ENCODE peak calls at places on chromosomes 12 and 14, in six cellular contexts. J is stimulated activated CD4-positive, alpha-beta T cell treated with anti-CD3 and anti-CD28 coated beads, Interleukin-1b, Interleukin-23, amount 100 ng/mL, for 48 hours; V is NCI-H524; N is AML-193; A is KG1; E is putamen. H is an unnamed sample.

GRCh38 chr12:107396991-107397390 is 288.6 kb upstream of the PWP1 start:
- DNase-seq in J (no peak), V (no peak), N (no peak), A (no peak), E (no peak), H (no peak)

GRCh38 chr14:69043007-69043444 is 63.9 kb upstream of the ACTN1 start:
- DNase-seq in J (no peak), V (peak; percentile 25), N (peak; percentile 91), A (no peak), E (no peak), H (no peak)

GRCh38 chr12:3238196-3238595 is 161.0 kb downstream of the TSPAN9 start:
- DNase-seq in J (no peak), V (no peak), N (no peak), A (no peak), E (no peak), H (no peak)

GRCh38 chr14:100450736-100451135 is 127.6 kb downstream of the SLC25A47 start:
- DNase-seq in J (no peak), V (no peak), N (no peak), A (no peak), E (no peak), H (no peak)

GRCh38 chr14:31205681-31206535 is 1.7 kb downstream of the HECTD1 start:
- DNase-seq in J (no peak), V (peak; percentile 67), N (peak; percentile 18), A (no peak), E (no peak), H (no peak)

GRCh38 chr14:22882064-22882463 is 958 bp upstream of the REM2 start:
- DNase-seq in J (no peak), V (no peak), N (no peak), A (no peak), E (no peak), H (no peak)

GRCh38 chr12:110090266-110091135 is 33.7 kb upstream of the IFT81 start:
- DNase-seq in J (no peak), V (no peak), N (no peak), A (no peak), E (no peak), H (no peak)

GRCh38 chr14:60514378-60515243 is 5.7 kb downstream of the SIX6 start:
- DNase-seq in J (peak; percentile 11), V (peak; percentile 64), N (no peak), A (no peak), E (no peak), H (no peak)

GRCh38 chr12:10031771-10032175 is 1.3 kb downstream of the CLEC9A start:
- DNase-seq in J (no peak), V (no peak), N (peak; percentile 7), A (no peak), E (no peak), H (no peak)

GRCh38 chr12:95767703-95768102 is 22.9 kb downstream of the NTN4 start:
- DNase-seq in J (no peak), V (no peak), N (no peak), A (no peak), E (no peak), H (no peak)

GRCh38 chr14:58826845-58827686 is 189.3 kb downstream of the DACT1 start:
- DNase-seq in J (no peak), V (no peak), N (no peak), A (no peak), E (no peak), H (no peak)

GRCh38 chr14:76780875-76781647 is 19.8 kb downstream of the VASH1 start:
- DNase-seq in J (no peak), V (no peak), N (no peak), A (no peak), E (peak; percentile 78), H (peak; percentile 79)

GRCh38 chr12:124509676-124510300 is 57.6 kb downstream of the NCOR2 start:
- DNase-seq in J (no peak), V (no peak), N (no peak), A (peak; percentile 19), E (no peak), H (peak; percentile 32)

GRCh38 chr12:56258068-56258819 is at the start of gene ANKRD52:
- DNase-seq in J (peak; percentile 74), V (peak; percentile 24), N (peak; percentile 61), A (peak; percentile 53), E (peak; percentile 82), H (peak; percentile 66)

GRCh38 chr14:64444984-64445845 is 20.1 kb upstream of the AKAP5 start:
- DNase-seq in J (peak; percentile 39), V (no peak), N (no peak), A (no peak), E (no peak), H (peak; percentile 12)

GRCh38 chr12:91432079-91432478 is 249.5 kb upstream of the DCN start:
- DNase-seq in J (no peak), V (no peak), N (no peak), A (no peak), E (no peak), H (no peak)

GRCh38 chr14:91482278-91483023 is 27.7 kb downstream of the PPP4R3A start:
- DNase-seq in J (no peak), V (no peak), N (peak; percentile 83), A (no peak), E (no peak), H (no peak)

GRCh38 chr14:85535916-85536834 is 6.2 kb downstream of the FLRT2 start:
- DNase-seq in J (no peak), V (peak; percentile 22), N (peak; percentile 45), A (no peak), E (peak; percentile 24), H (no peak)

GRCh38 chr14:89616425-89617141 is 199.6 kb upstream of the FOXN3 start:
- DNase-seq in J (peak; percentile 43), V (peak; percentile 28), N (no peak), A (peak; percentile 21), E (no peak), H (no peak)

GRCh38 chr14:54350196-54350595 is 46.6 kb upstream of the CDKN3 start:
- DNase-seq in J (no peak), V (no peak), N (no peak), A (no peak), E (no peak), H (no peak)

GRCh38 chr14:67806228-67806627 is 10.2 kb downstream of the ZFYVE26 start:
- DNase-seq in J (no peak), V (no peak), N (no peak), A (no peak), E (no peak), H (peak; percentile 1)

GRCh38 chr14:62655161-62655560 is 390.1 kb downstream of the KCNH5 start:
- DNase-seq in J (no peak), V (peak; percentile 47), N (no peak), A (no peak), E (no peak), H (no peak)

GRCh38 chr12:42789808-42790760 is 200.5 kb upstream of the PRICKLE1 start:
- DNase-seq in J (no peak), V (no peak), N (no peak), A (no peak), E (no peak), H (no peak)

GRCh38 chr12:40312982-40313576 is 88.3 kb downstream of the LRRK2 start:
- DNase-seq in J (no peak), V (no peak), N (peak; percentile 2), A (no peak), E (no peak), H (no peak)

GRCh38 chr12:2998789-2999264 is 39.6 kb downstream of the TEAD4 start:
- DNase-seq in J (no peak), V (no peak), N (no peak), A (no peak), E (no peak), H (peak; percentile 69)

GRCh38 chr14:31692376-31692781 is 131.2 kb downstream of the NUBPL start:
- DNase-seq in J (no peak), V (peak; percentile 51), N (no peak), A (no peak), E (peak; percentile 14), H (no peak)